ENCODE peak calls at places on chromosomes 6 and 20, in ten cellular contexts. One of them, this sample, is unnamed.

GRCh38 chr20:38579219-38579618 is 1.8 kb upstream of the ADIG start:
- DNase-seq in stomach: no peak
- DNase-seq in suprapubic skin: no peak
- DNase-seq in transverse colon: no peak
- DNase-seq in esophagus muscularis mucosa: no peak
- DNase-seq in breast epithelium: no peak
- DNase-seq in HCT116: no peak
- DNase-seq in GM12891: no peak
- DNase-seq in GM12878: no peak
- DNase-seq in upper lobe of left lung: no peak
- DNase-seq in this sample: no peak

GRCh38 chr6:133289733-133290306 is 48.7 kb downstream of the EYA4 start:
- DNase-seq in GM12891: no peak
- DNase-seq in esophagus muscularis mucosa: no peak
- DNase-seq in upper lobe of left lung: no peak
- DNase-seq in transverse colon: no peak
- DNase-seq in breast epithelium: no peak
- DNase-seq in HCT116: no peak
- DNase-seq in suprapubic skin: no peak
- DNase-seq in stomach: no peak
- DNase-seq in GM12878: no peak
- DNase-seq in this sample: no peak

GRCh38 chr6:11492444-11493300 is 44.9 kb upstream of the TMEM170B start:
- DNase-seq in upper lobe of left lung: no peak
- DNase-seq in HCT116: no peak
- DNase-seq in esophagus muscularis mucosa: no peak
- DNase-seq in breast epithelium: no peak
- DNase-seq in transverse colon: no peak
- DNase-seq in GM12891: no peak
- DNase-seq in GM12878: no peak
- DNase-seq in stomach: no peak
- DNase-seq in suprapubic skin: no peak
- DNase-seq in this sample: no peak

GRCh38 chr20:56400001-56400640 is 7.7 kb downstream of the CSTF1 start:
- DNase-seq in suprapubic skin: no peak
- DNase-seq in breast epithelium: no peak
- DNase-seq in GM12891: no peak
- DNase-seq in HCT116: peak
- DNase-seq in esophagus muscularis mucosa: no peak
- DNase-seq in stomach: peak
- DNase-seq in GM12878: peak
- DNase-seq in upper lobe of left lung: no peak
- DNase-seq in transverse colon: peak
- DNase-seq in this sample: no peak

GRCh38 chr6:112338310-112338709 is 8.8 kb upstream of the RFPL4B start:
- DNase-seq in stomach: no peak
- DNase-seq in HCT116: no peak
- DNase-seq in breast epithelium: no peak
- DNase-seq in transverse colon: no peak
- DNase-seq in upper lobe of left lung: no peak
- DNase-seq in esophagus muscularis mucosa: no peak
- DNase-seq in GM12878: no peak
- DNase-seq in suprapubic skin: no peak
- DNase-seq in GM12891: no peak
- DNase-seq in this sample: no peak

GRCh38 chr6:55713411-55713810 is 134.4 kb upstream of the HMGCLL1 start:
- DNase-seq in transverse colon: no peak
- DNase-seq in upper lobe of left lung: no peak
- DNase-seq in GM12891: no peak
- DNase-seq in HCT116: no peak
- DNase-seq in esophagus muscularis mucosa: no peak
- DNase-seq in breast epithelium: no peak
- DNase-seq in GM12878: no peak
- DNase-seq in stomach: no peak
- DNase-seq in suprapubic skin: no peak
- DNase-seq in this sample: no peak

GRCh38 chr6:137309078-137309762 is 90.0 kb upstream of the IFNGR1 start:
- DNase-seq in suprapubic skin: peak
- DNase-seq in HCT116: peak
- DNase-seq in stomach: peak
- DNase-seq in transverse colon: peak
- DNase-seq in GM12891: no peak
- DNase-seq in breast epithelium: peak
- DNase-seq in upper lobe of left lung: peak
- DNase-seq in esophagus muscularis mucosa: no peak
- DNase-seq in GM12878: peak
- DNase-seq in this sample: peak

GRCh38 chr20:63691711-63692435 is 4.6 kb upstream of the TNFRSF6B start:
- DNase-seq in esophagus muscularis mucosa: no peak
- DNase-seq in HCT116: no peak
- DNase-seq in upper lobe of left lung: no peak
- DNase-seq in GM12891: no peak
- DNase-seq in breast epithelium: no peak
- DNase-seq in transverse colon: no peak
- DNase-seq in GM12878: no peak
- DNase-seq in suprapubic skin: peak
- DNase-seq in stomach: no peak
- DNase-seq in this sample: peak

GRCh38 chr6:134821397-134821796 is 128.5 kb downstream of the ALDH8A1 start:
- DNase-seq in GM12891: no peak
- DNase-seq in breast epithelium: no peak
- DNase-seq in GM12878: no peak
- DNase-seq in HCT116: no peak
- DNase-seq in stomach: no peak
- DNase-seq in esophagus muscularis mucosa: no peak
- DNase-seq in upper lobe of left lung: no peak
- DNase-seq in transverse colon: no peak
- DNase-seq in suprapubic skin: no peak
- DNase-seq in this sample: no peak

GRCh38 chr6:134821914-134822862 is 127.7 kb downstream of the ALDH8A1 start:
- DNase-seq in suprapubic skin: no peak
- DNase-seq in breast epithelium: no peak
- DNase-seq in upper lobe of left lung: no peak
- DNase-seq in stomach: no peak
- DNase-seq in HCT116: no peak
- DNase-seq in GM12878: no peak
- DNase-seq in transverse colon: no peak
- DNase-seq in GM12891: no peak
- DNase-seq in esophagus muscularis mucosa: no peak
- DNase-seq in this sample: no peak

GRCh38 chr6:134819858-134820495 is 129.9 kb downstream of the ALDH8A1 start:
- DNase-seq in upper lobe of left lung: no peak
- DNase-seq in esophagus muscularis mucosa: no peak
- DNase-seq in breast epithelium: no peak
- DNase-seq in HCT116: no peak
- DNase-seq in GM12891: no peak
- DNase-seq in GM12878: no peak
- DNase-seq in suprapubic skin: no peak
- DNase-seq in stomach: no peak
- DNase-seq in transverse colon: no peak
- DNase-seq in this sample: no peak

GRCh38 chr6:134823635-134824034 is 126.3 kb downstream of the ALDH8A1 start:
- DNase-seq in stomach: no peak
- DNase-seq in breast epithelium: no peak
- DNase-seq in upper lobe of left lung: no peak
- DNase-seq in esophagus muscularis mucosa: no peak
- DNase-seq in GM12891: no peak
- DNase-seq in transverse colon: no peak
- DNase-seq in HCT116: no peak
- DNase-seq in GM12878: no peak
- DNase-seq in suprapubic skin: no peak
- DNase-seq in this sample: no peak

DNA sequence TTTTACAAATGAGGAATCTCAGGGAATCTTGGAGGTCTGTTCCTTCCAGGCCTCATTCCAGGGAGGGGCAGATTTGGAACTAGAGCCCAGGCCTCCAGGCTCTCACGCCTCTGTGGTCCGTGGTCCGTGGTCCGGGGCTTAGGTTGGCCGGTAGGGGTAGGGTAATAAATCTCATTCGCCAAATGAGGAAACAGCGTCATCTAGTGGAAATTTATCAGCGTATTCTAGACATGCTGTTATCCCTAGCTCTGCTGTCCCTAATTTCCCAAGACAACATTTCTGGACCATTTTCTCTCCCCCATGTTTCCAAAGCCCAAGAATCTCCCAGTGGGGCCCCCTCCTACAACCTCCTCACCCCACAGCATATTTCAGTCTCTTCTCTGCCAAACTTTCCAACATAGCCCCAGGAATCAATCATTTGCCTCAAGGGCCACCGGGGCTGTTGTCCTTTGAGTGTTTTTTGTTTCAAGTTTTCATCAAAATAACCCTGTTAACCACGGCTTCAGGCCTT is 126.9 kb downstream of the ALDH8A1 start:
- DNase-seq in esophagus muscularis mucosa: no peak
- DNase-seq in breast epithelium: no peak
- DNase-seq in suprapubic skin: no peak
- DNase-seq in HCT116: peak
- DNase-seq in stomach: peak
- DNase-seq in transverse colon: peak
- DNase-seq in GM12891: peak
- DNase-seq in GM12878: peak
- DNase-seq in upper lobe of left lung: peak
- DNase-seq in this sample: no peak
- TF ChIP-seq POLR2AphosphoS5 in esophagus muscularis mucosa: no peak
- TF ChIP-seq POLR2AphosphoS5 in breast epithelium: no peak
- TF ChIP-seq POLR2AphosphoS5 in suprapubic skin: no peak
- TF ChIP-seq POLR2AphosphoS5 in HCT116: no peak
- TF ChIP-seq POLR2AphosphoS5 in stomach: no peak
- TF ChIP-seq POLR2AphosphoS5 in transverse colon: no peak
- TF ChIP-seq POLR2AphosphoS5 in GM12891: no peak
- TF ChIP-seq POLR2AphosphoS5 in GM12878: no peak
- TF ChIP-seq POLR2AphosphoS5 in upper lobe of left lung: peak
- TF ChIP-seq POLR2AphosphoS5 in this sample: no peak

GRCh38 chr6:27834384-27834783 is 77.8 kb downstream of the OR2B2 start:
- DNase-seq in upper lobe of left lung: no peak
- DNase-seq in HCT116: no peak
- DNase-seq in breast epithelium: no peak
- DNase-seq in transverse colon: no peak
- DNase-seq in stomach: no peak
- DNase-seq in GM12878: no peak
- DNase-seq in esophagus muscularis mucosa: no peak
- DNase-seq in suprapubic skin: no peak
- DNase-seq in GM12891: no peak
- DNase-seq in this sample: no peak

GRCh38 chr6:27836783-27837635 is 75.2 kb downstream of the OR2B2 start:
- DNase-seq in HCT116: peak
- DNase-seq in suprapubic skin: no peak
- DNase-seq in upper lobe of left lung: peak
- DNase-seq in transverse colon: peak
- DNase-seq in esophagus muscularis mucosa: no peak
- DNase-seq in breast epithelium: no peak
- DNase-seq in GM12891: no peak
- DNase-seq in stomach: peak
- DNase-seq in GM12878: no peak
- DNase-seq in this sample: peak

GRCh38 chr6:27837636-27838512 is 74.3 kb downstream of the OR2B2 start:
- DNase-seq in suprapubic skin: peak
- DNase-seq in HCT116: peak
- DNase-seq in GM12891: peak
- DNase-seq in GM12878: peak
- DNase-seq in upper lobe of left lung: peak
- DNase-seq in stomach: peak
- DNase-seq in esophagus muscularis mucosa: peak
- DNase-seq in breast epithelium: peak
- DNase-seq in transverse colon: peak
- DNase-seq in this sample: peak

GRCh38 chr6:27836080-27836782 is 76.0 kb downstream of the OR2B2 start:
- DNase-seq in HCT116: no peak
- DNase-seq in upper lobe of left lung: no peak
- DNase-seq in stomach: no peak
- DNase-seq in transverse colon: no peak
- DNase-seq in breast epithelium: no peak
- DNase-seq in GM12878: no peak
- DNase-seq in GM12891: no peak
- DNase-seq in esophagus muscularis mucosa: no peak
- DNase-seq in suprapubic skin: no peak
- DNase-seq in this sample: no peak

DNA sequence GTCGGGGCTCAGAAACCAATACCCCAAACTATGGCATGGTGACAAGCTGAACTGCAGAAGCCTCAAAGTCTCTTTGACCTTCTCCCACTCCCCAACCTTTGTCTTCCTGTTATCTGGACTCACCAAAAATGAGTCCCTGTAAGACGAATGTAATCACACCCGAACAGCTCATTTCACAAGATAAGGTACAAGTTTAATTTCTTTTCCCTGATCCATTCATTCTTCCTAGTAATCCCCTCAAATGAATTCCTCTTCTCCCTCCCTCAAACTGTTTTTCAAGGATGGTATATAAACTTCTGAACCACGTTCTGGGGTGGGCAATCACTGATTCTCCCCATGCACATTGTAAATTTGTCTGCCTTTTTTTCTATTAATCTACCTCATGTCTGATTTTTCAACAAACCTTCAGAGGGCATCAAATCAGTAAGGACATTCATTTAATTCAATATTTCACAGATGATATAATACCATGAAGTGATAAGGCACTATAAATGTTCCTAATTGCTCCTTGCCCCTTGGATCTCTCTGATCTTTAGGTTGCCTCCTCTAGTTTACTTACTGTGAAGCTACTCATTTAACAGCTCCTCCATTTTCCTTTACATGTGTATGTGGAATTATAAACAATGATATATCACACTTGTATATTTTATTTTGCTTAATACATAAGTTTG is 77.2 kb downstream of the OR2B2 start:
- DNase-seq in HCT116: no peak
- DNase-seq in breast epithelium: no peak
- DNase-seq in esophagus muscularis mucosa: no peak
- DNase-seq in upper lobe of left lung: no peak
- DNase-seq in transverse colon: no peak
- DNase-seq in suprapubic skin: no peak
- DNase-seq in GM12878: no peak
- DNase-seq in stomach: no peak
- DNase-seq in GM12891: no peak
- DNase-seq in this sample: no peak
- TF ChIP-seq POLR2AphosphoS5 in HCT116: no peak
- TF ChIP-seq POLR2AphosphoS5 in breast epithelium: no peak
- TF ChIP-seq POLR2AphosphoS5 in esophagus muscularis mucosa: no peak
- TF ChIP-seq POLR2AphosphoS5 in upper lobe of left lung: no peak
- TF ChIP-seq POLR2AphosphoS5 in transverse colon: no peak
- TF ChIP-seq POLR2AphosphoS5 in suprapubic skin: no peak
- TF ChIP-seq POLR2AphosphoS5 in GM12878: no peak
- TF ChIP-seq POLR2AphosphoS5 in stomach: no peak
- TF ChIP-seq POLR2AphosphoS5 in GM12891: no peak
- TF ChIP-seq POLR2AphosphoS5 in this sample: no peak

GRCh38 chr6:152093711-152094110 is 286.2 kb downstream of the ESR1 start:
- DNase-seq in stomach: no peak
- DNase-seq in HCT116: no peak
- DNase-seq in breast epithelium: no peak
- DNase-seq in esophagus muscularis mucosa: no peak
- DNase-seq in suprapubic skin: no peak
- DNase-seq in GM12891: no peak
- DNase-seq in GM12878: no peak
- DNase-seq in transverse colon: no peak
- DNase-seq in upper lobe of left lung: no peak
- DNase-seq in this sample: no peak

GRCh38 chr6:152091851-152092341 is 284.4 kb downstream of the ESR1 start:
- DNase-seq in GM12891: no peak
- DNase-seq in stomach: no peak
- DNase-seq in suprapubic skin: no peak
- DNase-seq in HCT116: no peak
- DNase-seq in transverse colon: no peak
- DNase-seq in upper lobe of left lung: no peak
- DNase-seq in breast epithelium: no peak
- DNase-seq in esophagus muscularis mucosa: no peak
- DNase-seq in GM12878: no peak
- DNase-seq in this sample: no peak

GRCh38 chr6:152094992-152095592 is 287.6 kb downstream of the ESR1 start:
- DNase-seq in HCT116: peak
- DNase-seq in stomach: peak
- DNase-seq in GM12878: no peak
- DNase-seq in esophagus muscularis mucosa: peak
- DNase-seq in upper lobe of left lung: peak
- DNase-seq in GM12891: no peak
- DNase-seq in breast epithelium: peak
- DNase-seq in suprapubic skin: peak
- DNase-seq in transverse colon: peak
- DNase-seq in this sample: peak

GRCh38 chr6:152096863-152097496 is 289.5 kb downstream of the ESR1 start:
- DNase-seq in suprapubic skin: no peak
- DNase-seq in transverse colon: no peak
- DNase-seq in GM12891: no peak
- DNase-seq in GM12878: no peak
- DNase-seq in stomach: no peak
- DNase-seq in breast epithelium: no peak
- DNase-seq in upper lobe of left lung: no peak
- DNase-seq in esophagus muscularis mucosa: peak
- DNase-seq in HCT116: no peak
- DNase-seq in this sample: no peak

GRCh38 chr6:152094276-152094675 is 286.8 kb downstream of the ESR1 start:
- DNase-seq in breast epithelium: no peak
- DNase-seq in GM12891: no peak
- DNase-seq in stomach: no peak
- DNase-seq in GM12878: no peak
- DNase-seq in esophagus muscularis mucosa: no peak
- DNase-seq in upper lobe of left lung: no peak
- DNase-seq in HCT116: no peak
- DNase-seq in suprapubic skin: no peak
- DNase-seq in transverse colon: no peak
- DNase-seq in this sample: no peak
- TF ChIP-seq POLR2AphosphoS5 in breast epithelium: no peak
- TF ChIP-seq POLR2AphosphoS5 in GM12891: no peak
- TF ChIP-seq POLR2AphosphoS5 in stomach: no peak
- TF ChIP-seq POLR2AphosphoS5 in GM12878: no peak
- TF ChIP-seq POLR2AphosphoS5 in esophagus muscularis mucosa: no peak
- TF ChIP-seq POLR2AphosphoS5 in upper lobe of left lung: no peak
- TF ChIP-seq POLR2AphosphoS5 in HCT116: no peak
- TF ChIP-seq POLR2AphosphoS5 in suprapubic skin: no peak
- TF ChIP-seq POLR2AphosphoS5 in transverse colon: no peak
- TF ChIP-seq POLR2AphosphoS5 in this sample: no peak

GRCh38 chr6:100228437-100229424 is 234.7 kb upstream of the MCHR2 start:
- DNase-seq in HCT116: peak
- DNase-seq in upper lobe of left lung: peak
- DNase-seq in GM12891: peak
- DNase-seq in transverse colon: peak
- DNase-seq in stomach: peak
- DNase-seq in breast epithelium: peak
- DNase-seq in suprapubic skin: peak
- DNase-seq in GM12878: peak
- DNase-seq in esophagus muscularis mucosa: no peak
- DNase-seq in this sample: peak
- TF ChIP-seq POLR2AphosphoS5 in HCT116: peak
- TF ChIP-seq POLR2AphosphoS5 in upper lobe of left lung: no peak
- TF ChIP-seq POLR2AphosphoS5 in GM12891: no peak
- TF ChIP-seq POLR2AphosphoS5 in transverse colon: no peak
- TF ChIP-seq POLR2AphosphoS5 in stomach: peak
- TF ChIP-seq POLR2AphosphoS5 in breast epithelium: no peak
- TF ChIP-seq POLR2AphosphoS5 in suprapubic skin: no peak
- TF ChIP-seq POLR2AphosphoS5 in GM12878: no peak
- TF ChIP-seq POLR2AphosphoS5 in esophagus muscularis mucosa: no peak
- TF ChIP-seq POLR2AphosphoS5 in this sample: no peak

This sample was measured in sigmoid colon.